ENCODE peak calls at places on chromosome 13, in eight cellular contexts. E is fibroblast of lung; X is stimulated activated CD8-positive, alpha-beta memory T cell treated with anti-CD3 and anti-CD28 coated beads, Interleukin-4, amount 100 ng/mL, for 1 hour; O is stimulated activated CD4-positive, alpha-beta T cell treated with anti-CD3 and anti-CD28 coated beads, Interleukin-4, amount 100 ng/mL, for 48 hours; A is activated CD4-positive, alpha-beta T cell treated with anti-CD3 and anti-CD28 coated beads for 24 hours; Y is head of caudate nucleus; S is H54; G is iris pigment epithelial cell. J is an unnamed sample.

GRCh38 chr13:97242755-97243497 is 20.8 kb downstream of the MBNL2 start:
- DNase-seq in E (no peak), X (no peak), O (no peak), A (no peak), Y (peak), S (no peak), G (no peak), J (no peak)

GRCh38 chr13:81929988-81930387 is 1589.1 kb upstream of the SPRY2 start:
- DNase-seq in E (peak), X (no peak), O (no peak), A (no peak), Y (peak), S (no peak), G (peak), J (peak)

GRCh38 chr13:105220886-105221285 is 1314.6 kb downstream of the EFNB2 start:
- DNase-seq in E (peak), X (no peak), O (no peak), A (no peak), Y (no peak), S (no peak), G (peak), J (no peak)

GRCh38 chr13:43058318-43058674 is 34.9 kb downstream of the DNAJC15 start:
- DNase-seq in E (peak), X (no peak), O (no peak), A (no peak), Y (no peak), S (peak), G (peak), J (no peak)

GRCh38 chr13:78608705-78609463 is 5.5 kb upstream of the POU4F1 start:
- DNase-seq in E (no peak), X (no peak), O (no peak), A (no peak), Y (no peak), S (no peak), G (no peak), J (no peak)

GRCh38 chr13:71624641-71625040 is 242.4 kb downstream of the DACH1 start:
- DNase-seq in E (peak), X (no peak), O (no peak), A (no peak), Y (no peak), S (no peak), G (no peak), J (no peak)

GRCh38 chr13:81738364-81738763 is 1397.4 kb upstream of the SPRY2 start:
- DNase-seq in E (peak), X (no peak), O (no peak), A (no peak), Y (no peak), S (peak), G (peak), J (no peak)

GRCh38 chr13:111365149-111366005 is 44.9 kb downstream of the TEX29 start:
- DNase-seq in E (no peak), X (no peak), O (no peak), A (no peak), Y (no peak), S (no peak), G (no peak), J (no peak)

GRCh38 chr13:31749929-31750328 is 10.6 kb downstream of the RXFP2 start:
- DNase-seq in E (peak), X (no peak), O (no peak), A (no peak), Y (no peak), S (no peak), G (peak), J (no peak)

GRCh38 chr13:101706651-101707050 is 254.2 kb downstream of the ITGBL1 start:
- DNase-seq in E (peak), X (no peak), O (no peak), A (no peak), Y (no peak), S (peak), G (peak), J (no peak)

GRCh38 chr13:49326222-49326917 is 78.6 kb downstream of the CDADC1 start:
- DNase-seq in E (no peak), X (no peak), O (no peak), A (no peak), Y (no peak), S (no peak), G (no peak), J (no peak)

GRCh38 chr13:104750377-104750776 is 1684.2 kb upstream of the SLC10A2 start:
- DNase-seq in E (peak), X (no peak), O (no peak), A (no peak), Y (no peak), S (peak), G (peak), J (no peak)

GRCh38 chr13:54317722-54318121 is 1289.1 kb downstream of the OLFM4 start:
- DNase-seq in E (no peak), X (no peak), O (no peak), A (no peak), Y (no peak), S (no peak), G (no peak), J (no peak)

GRCh38 chr13:112638157-112638750 is 50.3 kb upstream of the TUBGCP3 start:
- DNase-seq in E (no peak), X (no peak), O (no peak), A (no peak), Y (no peak), S (no peak), G (no peak), J (no peak)

GRCh38 chr13:59747529-59747928 is 416.2 kb downstream of the DIAPH3 start:
- DNase-seq in E (no peak), X (no peak), O (no peak), A (no peak), Y (no peak), S (no peak), G (no peak), J (no peak)

GRCh38 chr13:79311456-79311855 is 94.6 kb downstream of the RBM26 start:
- DNase-seq in E (no peak), X (no peak), O (no peak), A (no peak), Y (no peak), S (no peak), G (peak), J (no peak)

GRCh38 chr13:29940715-29941114 is 90.3 kb upstream of the UBL3 start:
- DNase-seq in E (no peak), X (no peak), O (no peak), A (no peak), Y (no peak), S (no peak), G (no peak), J (no peak)

GRCh38 chr13:65631078-65631477 is 1599.1 kb downstream of the PCDH9 start:
- DNase-seq in E (no peak), X (no peak), O (no peak), A (no peak), Y (no peak), S (no peak), G (peak), J (no peak)

GRCh38 chr13:112828082-112828699 is 138.4 kb downstream of the ATP11A start:
- DNase-seq in E (no peak), X (no peak), O (no peak), A (no peak), Y (no peak), S (no peak), G (no peak), J (no peak)

GRCh38 chr13:109870281-109871017 is 84.1 kb upstream of the IRS2 start:
- DNase-seq in E (no peak), X (no peak), O (no peak), A (no peak), Y (no peak), S (no peak), G (no peak), J (no peak)

GRCh38 chr13:111259058-111259457 is 61.4 kb upstream of the TEX29 start:
- DNase-seq in E (no peak), X (no peak), O (no peak), A (no peak), Y (no peak), S (no peak), G (no peak), J (no peak)

GRCh38 chr13:110520431-110521295 is 40.9 kb downstream of the RAB20 start:
- DNase-seq in E (peak), X (no peak), O (no peak), A (no peak), Y (peak), S (no peak), G (peak), J (no peak)

GRCh38 chr13:24661713-24662112 is 18.5 kb upstream of the ATP12A start:
- DNase-seq in E (no peak), X (no peak), O (no peak), A (no peak), Y (no peak), S (no peak), G (no peak), J (no peak)

GRCh38 chr13:65724261-65724660 is 1505.9 kb downstream of the PCDH9 start:
- DNase-seq in E (peak), X (no peak), O (no peak), A (no peak), Y (no peak), S (no peak), G (peak), J (no peak)

GRCh38 chr13:100602472-100603142 is 14.0 kb upstream of the GGACT start:
- DNase-seq in E (peak), X (no peak), O (no peak), A (no peak), Y (no peak), S (no peak), G (no peak), J (no peak)

GRCh38 chr13:111955412-111955769 is 111.6 kb upstream of the SOX1 start:
- DNase-seq in E (no peak), X (no peak), O (no peak), A (no peak), Y (no peak), S (no peak), G (no peak), J (no peak)

GRCh38 chr13:106083620-106084350 is 451.7 kb downstream of the EFNB2 start:
- DNase-seq in E (peak), X (no peak), O (no peak), A (no peak), Y (peak), S (peak), G (peak), J (no peak)

GRCh38 chr13:113219311-113219940 is 10.0 kb downstream of the CUL4A start:
- DNase-seq in E (no peak), X (no peak), O (no peak), A (no peak), Y (no peak), S (no peak), G (no peak), J (no peak)

GRCh38 chr13:99726261-99726894 is 225.1 kb downstream of the TM9SF2 start:
- DNase-seq in E (no peak), X (no peak), O (no peak), A (no peak), Y (no peak), S (no peak), G (no peak), J (no peak)

GRCh38 chr13:25468330-25469178 is 96.8 kb downstream of the ATP8A2 start:
- DNase-seq in E (peak), X (no peak), O (peak), A (peak), Y (peak), S (no peak), G (no peak), J (no peak)

GRCh38 chr13:51637852-51638496 is 53.7 kb downstream of the WDFY2 start:
- DNase-seq in E (no peak), X (no peak), O (no peak), A (no peak), Y (no peak), S (no peak), G (no peak), J (no peak)

GRCh38 chr13:42064966-42065365 is 16.5 kb downstream of the DGKH start:
- DNase-seq in E (peak), X (no peak), O (no peak), A (no peak), Y (no peak), S (no peak), G (no peak), J (no peak)